ENCODE peak calls at places on chromosome 3, in four cellular contexts. X is substantia nigra, S is NCI-H2107, O is activated T-helper 1 cell treated with Interleukin-2 at 50 U/mL for 16 hours. H is an unnamed sample.
A peak's percentile ranks its signal among the peaks of the same experiment; 100 is the strongest.

GRCh38 chr3:167187211-167187610 is 192.9 kb downstream of the ZBBX start:
- DNase-seq in X (no peak), S (no peak), O (no peak), H (no peak)

GRCh38 chr3:23333633-23334032 is 130.5 kb downstream of the UBE2E2 start:
- DNase-seq in X (no peak), S (no peak), O (no peak), H (no peak)

GRCh38 chr3:41598804-41599481 is 363.0 kb downstream of the ULK4 start:
- DNase-seq in X (no peak), S (no peak), O (no peak), H (peak; percentile 34)

GRCh38 chr3:112351823-112352222 is 18.9 kb downstream of the CD200 start:
- DNase-seq in X (no peak), S (peak; percentile 90), O (no peak), H (no peak)

GRCh38 chr3:40191850-40192448 is 117.6 kb upstream of the EIF1B start:
- DNase-seq in X (no peak), S (no peak), O (peak; percentile 22), H (peak; percentile 78)

GRCh38 chr3:107067421-107067820 is 309.8 kb upstream of the CCDC54 start:
- DNase-seq in X (no peak), S (no peak), O (no peak), H (no peak)

GRCh38 chr3:146274833-146275232 is 23.9 kb upstream of the PLSCR4 start:
- DNase-seq in X (no peak), S (no peak), O (no peak), H (peak; percentile 68)

GRCh38 chr3:102451556-102451955 is 16.7 kb downstream of the ZPLD1 start:
- DNase-seq in X (no peak), S (no peak), O (no peak), H (no peak)

GRCh38 chr3:9183811-9184463 is 65.5 kb downstream of the SRGAP3 start:
- DNase-seq in X (peak; percentile 38), S (peak; percentile 8), O (no peak), H (no peak)

GRCh38 chr3:20056727-20057611 is 16.7 kb downstream of the KAT2B start:
- DNase-seq in X (no peak), S (no peak), O (no peak), H (peak; percentile 67)

GRCh38 chr3:189937302-189938255 is 183.1 kb downstream of the P3H2 start:
- DNase-seq in X (no peak), S (no peak), O (no peak), H (peak; percentile 93)

GRCh38 chr3:74314696-74315095 is 299.8 kb downstream of the CNTN3 start:
- DNase-seq in X (no peak), S (no peak), O (no peak), H (no peak)

GRCh38 chr3:12675115-12675810 is 11.3 kb upstream of the RAF1 start:
- DNase-seq in X (no peak), S (no peak), O (no peak), H (no peak)